ENCODE peak calls at places on chromosomes 2 and 18, in seven cellular contexts. R, T, E, V, F, G and I are unnamed samples.

GRCh38 chr2:205858781-205859478 is 176.6 kb downstream of the NRP2 start:
- DNase-seq in V (no peak), G (peak; percentile 31), E (peak; percentile 72), F (no peak), T (no peak), R (peak; percentile 61), I (peak; percentile 17)

GRCh38 chr2:43764086-43764710 is 9.6 kb upstream of the DYNC2LI1 start:
- DNase-seq in V (no peak), T (no peak), R (no peak), F (no peak), E (peak; percentile 71), G (peak; percentile 37), I (no peak)

GRCh38 chr2:28751956-28752607 is 452 bp downstream of the PPP1CB start:
- DNase-seq in V (no peak), E (no peak), G (no peak), F (peak; percentile 68), T (peak; percentile 50), R (peak; percentile 39), I (no peak)

GRCh38 chr2:158529379-158530110 is 72.8 kb downstream of the PKP4 start:
- DNase-seq in E (peak; percentile 70), T (no peak), F (no peak), G (peak; percentile 54), R (no peak), V (no peak), I (peak; percentile 53)

GRCh38 chr2:50098242-50098641 is 933.7 kb downstream of the NRXN1 start:
- DNase-seq in R (no peak), E (no peak), V (no peak), G (no peak), F (no peak), T (no peak), I (no peak)

GRCh38 chr18:22223263-22223960 is 54.0 kb downstream of the GATA6 start:
- DNase-seq in R (peak; percentile 99), T (peak; percentile 98), E (peak; percentile 73), V (peak; percentile 78), F (peak; percentile 78), G (peak; percentile 96), I (peak; percentile 90)

GRCh38 chr2:111149882-111150455 is 29.3 kb downstream of the BCL2L11 start:
- DNase-seq in V (no peak), T (no peak), E (no peak), F (no peak), G (no peak), R (no peak), I (no peak)

GRCh38 chr2:207133862-207134519 is 31.8 kb downstream of the KLF7 start:
- DNase-seq in E (peak; percentile 87), T (peak; percentile 42), V (peak; percentile 61), G (peak; percentile 99), F (peak; percentile 81), R (peak; percentile 79), I (peak; percentile 98)

GRCh38 chr2:128316777-128317185 is 1.9 kb downstream of the HS6ST1 start:
- DNase-seq in R (peak; percentile 7), F (no peak), G (no peak), T (no peak), V (no peak), E (no peak), I (no peak)

GRCh38 chr2:235613671-235614070 is 119.8 kb downstream of the AGAP1 start:
- DNase-seq in F (no peak), R (no peak), E (no peak), G (no peak), T (no peak), V (no peak), I (no peak)

GRCh38 chr2:96927420-96928171 is 57.7 kb upstream of the SEMA4C start:
- DNase-seq in V (no peak), F (peak; percentile 87), R (peak; percentile 90), T (no peak), G (no peak), E (peak; percentile 38), I (peak; percentile 11)

GRCh38 chr2:101344173-101344572 is 35.7 kb upstream of the RNF149 start:
- DNase-seq in R (no peak), T (no peak), G (no peak), V (no peak), F (no peak), E (no peak), I (no peak)

GRCh38 chr18:50218432-50219197 is 23.7 kb upstream of the MYO5B start:
- DNase-seq in V (no peak), T (peak; percentile 54), R (peak; percentile 13), G (peak; percentile 35), F (no peak), E (peak; percentile 13), I (peak; percentile 45)

GRCh38 chr18:24185805-24186204 is 46.9 kb downstream of the CABYR start:
- DNase-seq in G (peak; percentile 17), R (no peak), F (no peak), E (no peak), V (no peak), T (no peak), I (peak; percentile 52)

GRCh38 chr2:133568598-133568997 is 335 bp upstream of the NCKAP5 start:
- DNase-seq in R (no peak), G (no peak), T (no peak), F (no peak), E (no peak), V (no peak), I (no peak)

GRCh38 chr2:9236867-9237266 is 30.3 kb downstream of the ASAP2 start:
- DNase-seq in G (no peak), E (no peak), V (no peak), R (peak; percentile 20), F (no peak), T (peak; percentile 30), I (no peak)

GRCh38 chr2:75587954-75588587 is 27.3 kb upstream of the EVA1A start:
- DNase-seq in F (no peak), G (peak; percentile 94), R (no peak), E (peak; percentile 87), T (no peak), V (no peak), I (peak; percentile 66)

GRCh38 chr2:9690252-9690651 is 59.5 kb upstream of the YWHAQ start:
- DNase-seq in E (peak; percentile 62), G (no peak), R (peak; percentile 20), V (no peak), T (peak; percentile 16), F (no peak), I (no peak)

GRCh38 chr2:24919100-24919976 is 699 bp downstream of the ADCY3 start:
- DNase-seq in V (no peak), R (peak; percentile 18), F (peak; percentile 58), T (peak; percentile 14), G (no peak), E (peak; percentile 31), I (no peak)

GRCh38 chr2:24918326-24919099 is 1.5 kb downstream of the ADCY3 start:
- DNase-seq in V (no peak), G (no peak), F (no peak), E (no peak), R (no peak), T (no peak), I (no peak)

GRCh38 chr2:24915796-24916195 is 4.2 kb downstream of the ADCY3 start:
- DNase-seq in F (no peak), G (peak; percentile 45), T (peak; percentile 31), E (no peak), V (no peak), R (no peak), I (peak; percentile 29)

GRCh38 chr2:24917086-24917485 is 3.0 kb downstream of the ADCY3 start:
- DNase-seq in T (no peak), E (peak; percentile 40), G (no peak), R (no peak), F (no peak), V (no peak), I (no peak)

DNA sequence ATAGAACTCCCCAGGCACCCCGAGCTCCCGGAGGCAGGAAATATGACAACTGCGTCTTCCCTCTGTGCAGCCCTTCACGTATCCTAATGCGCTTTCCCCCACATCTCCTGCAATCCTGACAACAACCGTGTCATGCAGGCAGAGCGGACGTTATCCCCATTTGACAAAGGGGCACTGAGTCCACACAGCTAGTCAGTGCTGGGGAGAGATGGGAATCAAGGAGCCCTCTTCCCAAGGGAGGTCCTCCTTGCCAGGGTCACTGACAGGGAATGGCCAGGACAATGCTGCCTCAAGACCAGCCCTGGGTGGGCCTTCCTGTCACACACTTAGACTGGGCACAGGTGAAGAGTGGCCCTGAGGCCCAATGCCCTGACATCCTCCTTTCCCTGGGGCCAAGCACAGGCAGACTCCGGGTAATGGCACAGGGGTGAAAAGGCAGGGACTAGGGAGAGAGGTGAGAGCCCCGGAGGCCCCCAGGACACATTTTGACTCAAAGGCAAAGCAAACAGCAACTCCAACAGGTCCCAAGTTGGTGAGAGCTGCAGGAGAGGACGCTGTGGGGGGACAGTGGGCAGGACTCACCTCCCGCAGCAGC is 2.2 kb downstream of the ADCY3 start:
- DNase-seq in V (no peak), T (no peak), F (no peak), R (no peak), E (no peak), G (no peak), I (no peak)
- H3K4me3 ChIP-seq in V (peak overlapping the region; percentile 93), T (no peak overlapping the region), F (peak overlapping the region; percentile 73), R (peak overlapping the region; percentile 59), E (no peak overlapping the region), G (no peak overlapping the region), I (no peak overlapping the region)

GRCh38 chr18:2797951-2798350 is 48.9 kb upstream of the EMILIN2 start:
- DNase-seq in E (no peak), V (no peak), T (no peak), G (no peak), F (no peak), R (no peak), I (no peak)

GRCh38 chr18:2794159-2794558 is 52.6 kb upstream of the EMILIN2 start:
- DNase-seq in E (no peak), V (no peak), G (no peak), F (no peak), T (no peak), R (no peak), I (no peak)

GRCh38 chr18:2799369-2799768 is 47.4 kb upstream of the EMILIN2 start:
- DNase-seq in F (no peak), R (no peak), G (no peak), T (no peak), E (no peak), V (no peak), I (no peak)
- TF ChIP-seq CTCF in F (no peak), R (no peak), G (no peak), T (no peak), E (no peak), V (no peak), I (no peak)

GRCh38 chr2:98233941-98234340 is 112.3 kb upstream of the CNGA3 start:
- DNase-seq in G (no peak), F (no peak), T (no peak), E (no peak), V (no peak), R (no peak), I (no peak)
- H3K4me3 ChIP-seq in G (no peak overlapping the region), F (no peak overlapping the region), T (no peak overlapping the region), E (no peak overlapping the region), V (no peak overlapping the region), R (no peak overlapping the region), I (no peak overlapping the region)

DNA sequence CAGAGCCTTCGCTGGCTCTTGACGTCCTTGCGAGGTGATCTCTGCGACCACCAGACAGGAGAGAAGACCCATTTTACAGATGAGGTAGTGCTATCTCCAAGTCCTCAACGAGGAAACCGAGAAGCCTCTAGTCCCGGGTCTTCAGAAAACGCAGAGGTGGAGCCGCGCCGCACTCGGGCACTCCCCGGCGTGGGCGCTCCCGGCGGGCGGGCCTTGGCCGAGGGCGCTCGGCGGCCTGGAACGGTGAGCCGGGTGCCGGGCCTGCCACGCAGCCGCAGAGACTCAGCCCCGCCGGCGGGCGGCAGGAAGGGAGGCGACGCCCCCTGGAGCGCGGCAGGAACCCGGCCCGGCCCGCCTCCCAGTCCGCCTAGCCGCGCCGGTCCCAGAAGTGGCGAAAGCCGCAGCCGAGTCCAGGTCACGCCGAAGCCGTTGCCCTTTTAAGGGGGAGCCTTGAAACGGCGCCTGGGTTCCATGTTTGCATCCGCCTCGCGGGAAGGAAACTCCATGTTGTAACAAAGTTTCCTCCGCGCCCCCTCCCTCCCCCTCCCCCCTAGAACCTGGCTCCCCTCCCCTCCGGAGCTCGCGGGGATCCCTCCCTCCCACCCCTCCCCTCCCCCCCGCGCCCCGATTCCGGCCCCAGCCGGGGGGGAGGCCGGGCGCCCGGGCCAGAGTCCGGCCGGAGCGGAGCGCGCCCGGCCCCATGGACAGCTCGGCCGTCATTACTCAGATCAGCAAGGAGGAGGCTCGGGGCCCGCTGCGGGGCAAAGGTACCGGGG is at the start of gene CTDSP1:
- DNase-seq in R (peak; percentile 98), E (peak; percentile 97), F (peak; percentile 99), T (peak; percentile 97), V (peak; percentile 88), G (peak; percentile 96), I (peak; percentile 98)
- TF ChIP-seq CTCF in R (peak; percentile 20), E (no peak), F (no peak), T (peak; percentile 24), V (peak; percentile 3), G (no peak), I (no peak)